ENCODE peak calls at places on chromosome 11, in five cellular contexts. N is CD4-positive, alpha-beta T cell; W is lower lobe of right lung; K is cardiac fibroblast; L is progenitor cell of endocrine pancreas. A is an unnamed sample.

GRCh38 chr11:124643605-124644425 is 21.2 kb downstream of the TBRG1 start:
- DNase-seq in N (no peak), K (peak; percentile 96), W (no peak), L (no peak), A (peak; percentile 62)

GRCh38 chr11:129265125-129265788 is 73.1 kb upstream of the ARHGAP32 start:
- DNase-seq in W (no peak), N (no peak), L (no peak), K (no peak), A (no peak)

GRCh38 chr11:71498091-71498490 is 29.0 kb upstream of the KRTAP5-7 start:
- DNase-seq in W (no peak), K (no peak), N (no peak), L (no peak), A (no peak)

GRCh38 chr11:119223856-119224255 is 17.7 kb downstream of the CBL start:
- DNase-seq in W (no peak), N (no peak), L (no peak), K (peak; percentile 37), A (no peak)

GRCh38 chr11:64582885-64583284 is 8.1 kb upstream of the SLC22A12 start:
- DNase-seq in K (no peak), L (no peak), W (peak; percentile 23), N (no peak), A (no peak)

GRCh38 chr11:116893906-116894305 is 56.5 kb upstream of the APOA1 start:
- DNase-seq in L (no peak), W (no peak), N (no peak), K (no peak), A (no peak)

GRCh38 chr11:1732421-1733008 is 17.9 kb downstream of the IFITM10 start:
- DNase-seq in N (no peak), L (no peak), W (no peak), K (no peak), A (no peak)

GRCh38 chr11:128711136-128711535 is 17.3 kb downstream of the FLI1 start:
- DNase-seq in K (peak; percentile 89), N (no peak), W (no peak), L (no peak), A (peak; percentile 67)

GRCh38 chr11:45110562-45110961 is 35.9 kb upstream of the PRDM11 start:
- DNase-seq in L (peak; percentile 34), K (peak; percentile 83), W (no peak), N (no peak), A (peak; percentile 80)

GRCh38 chr11:27930946-27931345 is 177.0 kb downstream of the KIF18A start:
- DNase-seq in L (no peak), N (no peak), W (no peak), K (no peak), A (no peak)

GRCh38 chr11:46315783-46316563 is 31.3 kb upstream of the DGKZ start:
- DNase-seq in L (no peak), W (no peak), K (no peak), N (no peak), A (no peak)

GRCh38 chr11:85961930-85962363 is 106.8 kb downstream of the CCDC83 start:
- DNase-seq in N (no peak), L (no peak), W (no peak), K (peak; percentile 86), A (peak; percentile 90)

GRCh38 chr11:66420671-66421476 is at the start of gene NPAS4:
- DNase-seq in N (no peak), K (no peak), L (no peak), W (no peak), A (no peak)

GRCh38 chr11:66418986-66419308 is 1.9 kb upstream of the NPAS4 start:
- DNase-seq in N (no peak), K (no peak), L (no peak), W (no peak), A (no peak)

GRCh38 chr11:66419825-66420224 is 1.0 kb upstream of the NPAS4 start:
- DNase-seq in N (no peak), W (no peak), L (no peak), K (no peak), A (no peak)

GRCh38 chr11:66417000-66417399 is 3.8 kb upstream of the NPAS4 start:
- DNase-seq in L (no peak), N (no peak), K (no peak), W (no peak), A (no peak)

GRCh38 chr11:66418168-66418985 is 2.5 kb upstream of the NPAS4 start:
- DNase-seq in N (peak; percentile 45), K (peak; percentile 93), W (peak; percentile 58), L (peak; percentile 78), A (peak; percentile 90)
- TF ChIP-seq CTCF in N (no peak), K (peak; percentile 50), W (peak; percentile 14), L (no peak), A (peak; percentile 64)

GRCh38 chr11:68506908-68507307 is 46.4 kb downstream of the PPP6R3 start:
- DNase-seq in K (no peak), L (no peak), W (no peak), N (no peak), A (peak; percentile 13)
- TF ChIP-seq CTCF in K (peak; percentile 5), L (no peak), W (no peak), N (no peak), A (peak; percentile 24)

DNA sequence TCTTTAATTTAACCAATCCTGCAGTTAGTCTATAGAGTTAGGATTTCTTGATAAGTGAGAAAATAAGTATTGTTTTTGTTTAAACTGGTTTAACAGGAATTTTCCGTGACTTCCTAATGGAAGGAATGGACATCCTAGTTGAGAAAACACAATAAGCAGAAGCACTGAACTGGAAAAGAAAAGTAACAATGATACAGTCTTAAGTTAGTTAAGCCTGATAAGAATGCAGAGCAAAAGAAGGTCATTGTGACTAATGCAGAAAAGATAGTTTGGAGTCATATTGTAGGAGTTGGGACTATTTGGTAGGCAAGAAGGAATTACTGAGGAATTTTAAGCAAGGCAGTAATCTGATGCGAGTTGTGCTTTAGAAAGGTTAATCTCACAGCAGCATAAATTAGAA is 11.7 kb downstream of the RNF141 start:
- DNase-seq in K (no peak), L (no peak), N (no peak), W (no peak), A (no peak)
- TF ChIP-seq CTCF in K (no peak), L (no peak), N (no peak), W (no peak), A (no peak)

GRCh38 chr11:100735949-100736675 is 49.0 kb downstream of the ARHGAP42 start:
- DNase-seq in L (no peak), N (no peak), W (no peak), K (peak; percentile 69), A (peak; percentile 29)
- TF ChIP-seq CTCF in L (no peak), N (no peak), W (no peak), K (peak; percentile 6), A (no peak)